ENCODE peak calls at places on chromosomes 6 and 20, in four cellular contexts. H, K, N and Z are unnamed samples.
A peak's percentile ranks its signal among the peaks of the same experiment; 100 is the strongest.

GRCh38 chr6:144639654-144640053 is 354.5 kb downstream of the UTRN start:
- DNase-seq in H (no peak), K (peak; percentile 16), N (no peak), Z (no peak)

GRCh38 chr6:158825951-158826306 is 6.8 kb upstream of the EZR start:
- DNase-seq in H (no peak), K (peak; percentile 83), N (no peak), Z (no peak)

GRCh38 chr6:93679836-93680235 is 260.5 kb upstream of the EPHA7 start:
- DNase-seq in H (no peak), K (peak; percentile 41), N (no peak), Z (no peak)

GRCh38 chr6:133099573-133099972 is 141.6 kb upstream of the EYA4 start:
- DNase-seq in H (no peak), K (peak; percentile 89), N (peak; percentile 96), Z (no peak)

GRCh38 chr6:13009031-13009430 is 292.5 kb downstream of the PHACTR1 start:
- DNase-seq in H (no peak), K (no peak), N (no peak), Z (no peak)

GRCh38 chr6:137218473-137218916 is 690 bp downstream of the IFNGR1 start:
- DNase-seq in H (peak; percentile 19), K (peak; percentile 33), N (peak; percentile 35), Z (peak; percentile 68)

GRCh38 chr6:136365781-136366354 is 76.2 kb upstream of the BCLAF1 start:
- DNase-seq in H (no peak), K (no peak), N (no peak), Z (peak; percentile 46)

GRCh38 chr20:22490287-22491187 is 93.8 kb downstream of the FOXA2 start:
- DNase-seq in H (no peak), K (peak; percentile 1), N (no peak), Z (no peak)

GRCh38 chr20:24102290-24102689 is 113.7 kb upstream of the GGTLC1 start:
- DNase-seq in H (peak; percentile 34), K (no peak), N (peak; percentile 51), Z (peak; percentile 28)

GRCh38 chr6:16519265-16520242 is 241.7 kb downstream of the ATXN1 start:
- DNase-seq in H (no peak), K (peak; percentile 61), N (no peak), Z (peak; percentile 36)

GRCh38 chr6:106469882-106470281 is 109.4 kb downstream of the CRYBG1 start:
- DNase-seq in H (no peak), K (no peak), N (no peak), Z (no peak)

GRCh38 chr6:57305112-57305511 is 12.3 kb upstream of the PRIM2 start:
- DNase-seq in H (no peak), K (peak; percentile 47), N (no peak), Z (no peak)

GRCh38 chr20:47317127-47317895 is 39.2 kb downstream of the ZMYND8 start:
- DNase-seq in H (peak; percentile 9), K (peak; percentile 98), N (peak; percentile 90), Z (peak; percentile 37)

GRCh38 chr6:94862116-94862515 is 715.2 kb upstream of the MANEA start:
- DNase-seq in H (no peak), K (no peak), N (no peak), Z (no peak)

GRCh38 chr6:94859924-94860323 is 717.4 kb upstream of the MANEA start:
- DNase-seq in H (no peak), K (no peak), N (no peak), Z (no peak)
- H3K4me3 ChIP-seq in H (no peak overlapping the region), K (no peak overlapping the region), N (no peak overlapping the region), Z (no peak overlapping the region)

GRCh38 chr20:49133571-49133970 is 54.6 kb downstream of the STAU1 start:
- DNase-seq in H (no peak), K (no peak), N (no peak), Z (no peak)

GRCh38 chr20:49136817-49137571 is 51.1 kb downstream of the STAU1 start:
- DNase-seq in H (no peak), K (no peak), N (no peak), Z (no peak)

GRCh38 chr20:49138431-49138830 is 49.7 kb downstream of the STAU1 start:
- DNase-seq in H (no peak), K (no peak), N (no peak), Z (no peak)

DNA sequence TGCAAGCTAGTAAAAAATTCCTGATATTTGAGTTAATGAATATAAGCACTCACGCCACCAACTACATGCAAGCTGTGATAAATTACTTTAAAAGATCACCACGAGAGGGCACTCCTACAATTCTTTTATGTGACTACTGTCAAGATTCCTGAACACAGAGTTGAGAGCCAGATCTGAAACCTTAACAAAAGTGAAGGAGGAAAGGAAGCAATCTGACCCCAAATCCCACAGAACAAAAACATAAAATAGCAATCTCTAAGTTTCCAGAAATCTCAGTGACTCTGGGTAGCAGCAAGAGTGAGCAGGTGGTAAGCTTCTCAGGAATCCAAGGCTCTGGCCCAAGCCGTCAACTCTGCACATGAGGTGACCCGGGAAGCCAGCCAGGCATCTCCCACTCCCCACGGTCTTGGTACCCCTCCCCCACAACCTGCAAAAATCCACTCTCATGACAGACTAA is 55.1 kb downstream of the STAU1 start:
- DNase-seq in H (peak; percentile 25), K (peak; percentile 86), N (peak; percentile 84), Z (peak; percentile 71)
- TF ChIP-seq CTCF in H (peak; percentile 73), K (peak; percentile 50), N (peak; percentile 74), Z (peak; percentile 36)

GRCh38 chr6:39793528-39793927 is 1.4 kb downstream of the DAAM2 start:
- DNase-seq in H (no peak), K (no peak), N (no peak), Z (no peak)
- H3K4me3 ChIP-seq in H (no peak overlapping the region), K (no peak overlapping the region), N (no peak overlapping the region), Z (no peak overlapping the region)

DNA sequence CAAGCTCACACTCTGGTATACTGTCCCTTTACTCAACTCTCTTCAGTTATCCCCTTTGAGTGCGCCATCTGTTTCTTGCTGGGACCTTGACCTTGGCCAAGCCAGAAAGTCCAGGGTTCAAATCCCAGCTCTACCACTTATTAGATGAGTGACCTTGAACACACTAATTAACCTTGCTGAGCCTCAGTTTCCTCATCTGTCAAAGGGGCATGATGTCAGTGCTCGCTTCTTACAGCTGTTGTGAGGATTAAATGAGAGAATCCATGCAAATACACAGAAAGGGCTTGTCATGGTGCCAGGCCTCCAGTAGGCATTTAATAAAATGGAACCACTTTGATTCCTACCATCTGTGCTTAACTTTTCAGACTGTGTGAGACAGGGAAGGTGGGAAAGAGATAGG is 34.3 kb downstream of the C6orf132 start:
- DNase-seq in H (no peak), K (no peak), N (no peak), Z (no peak)
- TF ChIP-seq CTCF in H (no peak), K (no peak), N (no peak), Z (no peak)

DNA sequence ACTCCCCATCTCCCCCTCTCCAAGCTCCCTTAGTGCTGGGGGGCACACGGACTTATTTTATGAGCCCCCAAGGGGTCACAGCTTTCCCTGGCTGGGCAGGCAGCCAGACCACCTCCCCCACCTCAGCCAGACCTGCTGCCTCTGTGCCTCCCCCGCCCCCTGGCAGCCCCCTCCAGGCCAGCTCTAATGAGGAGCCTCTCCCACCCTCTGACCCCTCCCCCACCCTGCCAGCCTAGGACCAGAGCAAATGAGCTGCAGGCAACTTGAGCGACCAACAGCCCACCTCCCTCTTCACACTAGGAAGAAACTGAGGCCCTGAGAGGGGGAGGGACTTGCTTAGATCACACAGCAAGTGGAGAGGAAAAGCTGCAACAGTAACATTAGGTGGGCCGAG is 1.9 kb downstream of the GDF5 start:
- DNase-seq in H (no peak), K (no peak), N (no peak), Z (no peak)
- H3K4me3 ChIP-seq in H (no peak overlapping the region), K (no peak overlapping the region), N (no peak overlapping the region), Z (no peak overlapping the region)

GRCh38 chr20:6184086-6184485 is 61.3 kb upstream of the FERMT1 start:
- DNase-seq in H (no peak), K (no peak), N (no peak), Z (no peak)
- TF ChIP-seq CTCF in H (peak; percentile 11), K (peak; percentile 19), N (peak; percentile 41), Z (peak; percentile 14)